ENCODE peak calls at places on chromosomes 7 and 10, in four cellular contexts. E is GM12865, P is A549, C is astrocyte. Q is an unnamed sample.

GRCh38 chr7:7862393-7862792 is 106.2 kb upstream of the GLCCI1 start:
- DNase-seq in E (no peak), P (no peak), C (peak), Q (no peak)

GRCh38 chr10:74880041-74880440 is 53.6 kb downstream of the KAT6B start:
- DNase-seq in C (peak), P (no peak), E (no peak), Q (no peak)

GRCh38 chr7:141702047-141702567 is at the start of gene DENND11:
- DNase-seq in E (peak), P (peak), C (no peak), Q (peak)

GRCh38 chr7:30476401-30477145 is 2.0 kb downstream of the NOD1 start:
- DNase-seq in E (no peak), C (no peak), P (no peak), Q (no peak)

GRCh38 chr7:139673230-139673629 is 104.6 kb downstream of the HIPK2 start:
- DNase-seq in E (peak), P (no peak), C (no peak), Q (peak)

GRCh38 chr7:153902857-153903256 is 149.3 kb upstream of the DPP6 start:
- DNase-seq in C (no peak), E (no peak), P (no peak), Q (no peak)

GRCh38 chr7:12640299-12641096 is 46.9 kb upstream of the ARL4A start:
- DNase-seq in E (no peak), P (no peak), C (no peak), Q (no peak)

GRCh38 chr7:111958889-111959288 is 247.3 kb downstream of the DOCK4 start:
- DNase-seq in C (no peak), E (no peak), P (no peak), Q (no peak)

GRCh38 chr7:139360210-139360947 is 685 bp downstream of the LUC7L2 start:
- DNase-seq in C (peak), E (peak), P (peak), Q (peak)

GRCh38 chr7:154906201-154906600 is 96.7 kb downstream of the PAXIP1 start:
- DNase-seq in E (no peak), C (no peak), P (no peak), Q (no peak)

GRCh38 chr10:4051011-4051407 is 266.0 kb upstream of the KLF6 start:
- DNase-seq in E (no peak), P (no peak), C (no peak), Q (no peak)
- H3K4me3 ChIP-seq in E (peak), P (peak), C (peak), Q (no peak)

GRCh38 chr10:114397651-114398145 is 6.6 kb downstream of the AFAP1L2 start:
- DNase-seq in C (no peak), P (no peak), E (peak), Q (no peak)
- H3K4me3 ChIP-seq in C (no peak), P (no peak), E (no peak), Q (no peak)

DNA sequence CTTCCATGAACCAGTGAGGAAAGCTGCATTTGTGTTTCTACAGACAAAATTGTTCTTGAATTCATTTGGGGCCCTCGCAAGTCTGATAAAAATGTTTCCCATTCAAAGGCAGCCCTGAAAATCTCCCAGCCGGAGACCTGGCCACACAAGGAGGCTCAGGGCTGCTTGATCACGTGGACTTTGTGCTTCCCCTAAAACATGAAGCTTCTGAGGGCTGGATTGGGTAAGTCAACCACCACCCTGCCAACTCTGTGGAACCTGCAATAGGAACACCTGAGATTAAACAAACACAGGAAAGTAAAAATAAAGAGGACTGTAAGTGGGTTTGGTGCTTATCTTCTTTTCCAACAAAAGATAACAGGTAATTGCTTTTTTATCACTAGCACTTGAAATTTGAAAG is 133.8 kb downstream of the C10orf90 start:
- DNase-seq in E (no peak), P (no peak), C (no peak), Q (no peak)
- H3K4me3 ChIP-seq in E (no peak), P (no peak), C (no peak), Q (no peak)

GRCh38 chr10:104331208-104331838 is 6.9 kb downstream of the ITPRIP start:
- DNase-seq in E (no peak), P (no peak), C (peak), Q (peak)
- H3K4me3 ChIP-seq in E (no peak), P (peak), C (peak), Q (peak)

DNA sequence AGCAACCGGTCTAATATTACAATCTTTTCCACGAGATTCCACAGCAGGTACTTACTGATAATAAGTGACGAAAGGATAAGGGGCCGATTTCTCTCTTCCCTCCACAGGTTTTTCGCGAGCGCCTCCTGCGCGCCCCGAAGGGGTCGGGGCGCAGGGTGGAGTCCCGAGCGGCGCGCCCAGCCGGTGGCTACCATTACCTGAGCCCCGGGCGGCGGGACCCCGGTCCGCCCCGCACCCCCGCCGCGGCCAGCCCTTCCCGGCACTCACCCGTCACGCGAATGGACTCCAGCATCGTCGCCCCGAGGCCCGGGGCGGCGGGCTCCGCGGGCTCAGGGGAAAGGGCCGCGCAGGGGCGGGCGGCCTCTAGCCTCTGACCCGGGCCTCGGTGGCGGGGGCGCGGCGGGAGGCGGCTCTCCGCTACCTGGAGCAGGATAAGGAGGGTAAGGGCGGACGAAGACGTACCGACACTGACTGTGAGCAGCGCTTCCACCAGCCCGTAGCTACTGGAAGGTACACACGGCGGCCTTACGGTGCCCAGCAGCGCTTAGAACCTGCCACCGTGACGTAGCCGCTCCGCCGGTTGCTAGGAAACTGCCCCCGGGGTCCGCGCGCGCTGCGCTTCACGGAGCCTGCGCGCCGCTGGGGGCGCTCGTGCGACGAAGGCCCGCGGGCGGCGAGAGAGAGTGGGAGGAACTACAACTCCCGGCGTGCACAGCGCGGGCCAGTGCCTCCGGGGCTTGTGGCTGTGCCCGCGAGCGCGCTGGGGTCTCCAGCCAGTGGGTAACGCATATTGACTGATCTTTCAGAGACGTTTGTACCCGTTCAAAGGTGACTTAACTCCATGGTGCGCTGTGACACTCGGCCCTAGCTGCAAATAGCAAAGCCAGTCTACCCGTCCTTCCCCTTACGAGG is 22.8 kb upstream of the ANLN start:
- DNase-seq in C (peak), E (peak), P (peak), Q (peak)
- H3K4me3 ChIP-seq in C (peak), E (peak), P (peak), Q (peak)

GRCh38 chr7:66523409-66523808 is 105.3 kb upstream of the KCTD7 start:
- DNase-seq in P (no peak), C (no peak), E (no peak), Q (no peak)
- H3K4me3 ChIP-seq in P (no peak), C (no peak), E (no peak), Q (no peak)